ENCODE peak calls at places on chromosomes 1 and 21, in eight cellular contexts. M, P, T, N, Y, R, H and Z are unnamed samples.

GRCh38 chr1:55071477-55071876 is 32.1 kb downstream of the PCSK9 start:
- DNase-seq in M (peak), P (no peak), T (no peak), N (no peak), Y (peak), R (no peak), H (no peak), Z (peak)

GRCh38 chr1:15469836-15470495 is 5.9 kb upstream of the CELA2B start:
- DNase-seq in M (no peak), P (no peak), T (no peak), N (no peak), Y (no peak), R (no peak), H (no peak), Z (no peak)

GRCh38 chr1:108777839-108778238 is 31.4 kb downstream of the STXBP3 start:
- DNase-seq in M (no peak), P (no peak), T (no peak), N (no peak), Y (no peak), R (no peak), H (no peak), Z (no peak)

GRCh38 chr1:42148166-42148565 is 5.0 kb upstream of the GUCA2B start:
- DNase-seq in M (no peak), P (no peak), T (no peak), N (no peak), Y (no peak), R (no peak), H (no peak), Z (no peak)

GRCh38 chr1:46940307-46940706 is 969 bp downstream of the CYP4A11 start:
- DNase-seq in M (no peak), P (no peak), T (no peak), N (no peak), Y (no peak), R (no peak), H (no peak), Z (no peak)

GRCh38 chr1:87410771-87411170 is 82.1 kb downstream of the LMO4 start:
- DNase-seq in M (no peak), P (no peak), T (no peak), N (peak), Y (no peak), R (peak), H (no peak), Z (no peak)

GRCh38 chr1:64540265-64540791 is 70.4 kb downstream of the CACHD1 start:
- DNase-seq in M (peak), P (no peak), T (peak), N (no peak), Y (no peak), R (no peak), H (peak), Z (no peak)

GRCh38 chr1:58149266-58149812 is 397.2 kb downstream of the OMA1 start:
- DNase-seq in M (no peak), P (no peak), T (no peak), N (no peak), Y (no peak), R (no peak), H (no peak), Z (no peak)

GRCh38 chr1:81846630-81847029 is 45.9 kb downstream of the ADGRL2 start:
- DNase-seq in M (no peak), P (no peak), T (no peak), N (no peak), Y (no peak), R (no peak), H (no peak), Z (no peak)

GRCh38 chr21:29436143-29436542 is 137.4 kb downstream of the BACH1 start:
- DNase-seq in M (peak), P (no peak), T (no peak), N (no peak), Y (no peak), R (no peak), H (peak), Z (no peak)

GRCh38 chr1:20873311-20873710 is 86.2 kb upstream of the HP1BP3 start:
- DNase-seq in M (no peak), P (no peak), T (no peak), N (no peak), Y (no peak), R (no peak), H (no peak), Z (no peak)

GRCh38 chr21:31248598-31248997 is 95.5 kb downstream of the TIAM1 start:
- DNase-seq in M (peak), P (no peak), T (no peak), N (no peak), Y (peak), R (peak), H (no peak), Z (no peak)

GRCh38 chr1:5943373-5944068 is 48.7 kb downstream of the NPHP4 start:
- DNase-seq in M (no peak), P (no peak), T (no peak), N (no peak), Y (no peak), R (no peak), H (no peak), Z (no peak)

GRCh38 chr21:32599146-32599925 is 12.8 kb downstream of the CFAP298 start:
- DNase-seq in M (no peak), P (no peak), T (no peak), N (no peak), Y (no peak), R (no peak), H (no peak), Z (no peak)

GRCh38 chr21:45578811-45579381 is 36.7 kb upstream of the SLC19A1 start:
- DNase-seq in M (no peak), P (no peak), T (no peak), N (no peak), Y (no peak), R (no peak), H (no peak), Z (no peak)

GRCh38 chr1:48077860-48078259 is 80.7 kb upstream of the TRABD2B start:
- DNase-seq in M (no peak), P (no peak), T (no peak), N (no peak), Y (no peak), R (no peak), H (no peak), Z (no peak)

DNA sequence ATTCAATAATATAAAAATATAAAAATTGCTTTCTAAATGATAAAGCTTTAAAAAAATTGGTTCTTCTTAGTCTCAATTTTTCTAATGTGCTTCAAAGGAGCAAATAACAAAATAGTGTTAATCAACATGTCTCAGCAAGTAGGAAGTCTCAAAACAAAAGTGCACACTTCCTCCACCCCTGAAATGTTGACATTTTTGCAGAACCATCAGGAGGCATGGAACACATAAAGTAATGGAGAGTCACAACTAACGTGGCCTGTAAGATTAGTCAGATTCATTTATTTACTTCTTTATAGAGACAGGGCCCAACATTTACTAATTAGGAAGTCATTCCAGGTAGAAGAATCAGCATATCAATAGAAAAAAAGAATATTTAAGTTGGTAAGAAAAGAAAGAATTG is 34.9 kb upstream of the FMO2 start:
- DNase-seq in M (no peak), P (no peak), T (no peak), N (no peak), Y (no peak), R (no peak), H (no peak), Z (no peak)
- H3K4me3 ChIP-seq in M (no peak), P (no peak), T (no peak), N (no peak), Y (no peak), R (no peak), H (no peak), Z (no peak)

DNA sequence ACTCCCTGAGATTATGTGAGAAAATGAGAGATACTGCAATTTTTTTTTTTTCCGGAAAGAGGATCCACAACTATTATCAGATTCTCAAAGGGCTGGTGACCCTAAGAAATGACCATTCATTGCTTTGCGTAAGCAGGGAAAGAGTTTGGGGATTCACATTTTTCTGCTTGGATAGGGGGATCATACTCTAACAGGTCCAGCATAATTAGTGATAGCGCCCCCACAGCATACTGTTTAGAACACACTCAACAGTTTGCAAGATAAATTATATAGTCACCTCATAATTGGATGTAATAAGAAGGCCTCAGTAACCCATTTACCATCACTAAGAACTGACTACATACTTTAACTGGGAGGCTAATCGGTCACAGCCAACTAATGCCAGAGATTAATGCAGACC is 1.9 kb downstream of the CCT3 start:
- DNase-seq in M (no peak), P (no peak), T (no peak), N (no peak), Y (peak), R (no peak), H (no peak), Z (no peak)
- TF ChIP-seq CTCF in M (peak), P (no peak), T (no peak), N (no peak), Y (peak), R (no peak), H (no peak), Z (peak)

GRCh38 chr1:244087611-244088010 is 36.5 kb downstream of the ZBTB18 start:
- DNase-seq in M (no peak), P (no peak), T (no peak), N (no peak), Y (no peak), R (no peak), H (no peak), Z (no peak)
- H3K4me3 ChIP-seq in M (no peak), P (no peak), T (no peak), N (no peak), Y (no peak), R (no peak), H (no peak), Z (no peak)

GRCh38 chr1:189432761-189433160 is 1044.9 kb downstream of the BRINP3 start:
- DNase-seq in M (no peak), P (no peak), T (no peak), N (no peak), Y (no peak), R (no peak), H (no peak), Z (no peak)

GRCh38 chr1:189424746-189425331 is 1052.8 kb downstream of the BRINP3 start:
- DNase-seq in M (no peak), P (no peak), T (no peak), N (no peak), Y (peak), R (no peak), H (no peak), Z (no peak)

GRCh38 chr1:189434461-189434860 is 1043.2 kb downstream of the BRINP3 start:
- DNase-seq in M (no peak), P (no peak), T (no peak), N (no peak), Y (peak), R (no peak), H (no peak), Z (no peak)

GRCh38 chr1:189431437-189431836 is 1046.2 kb downstream of the BRINP3 start:
- DNase-seq in M (no peak), P (no peak), T (no peak), N (no peak), Y (peak), R (no peak), H (no peak), Z (no peak)

DNA sequence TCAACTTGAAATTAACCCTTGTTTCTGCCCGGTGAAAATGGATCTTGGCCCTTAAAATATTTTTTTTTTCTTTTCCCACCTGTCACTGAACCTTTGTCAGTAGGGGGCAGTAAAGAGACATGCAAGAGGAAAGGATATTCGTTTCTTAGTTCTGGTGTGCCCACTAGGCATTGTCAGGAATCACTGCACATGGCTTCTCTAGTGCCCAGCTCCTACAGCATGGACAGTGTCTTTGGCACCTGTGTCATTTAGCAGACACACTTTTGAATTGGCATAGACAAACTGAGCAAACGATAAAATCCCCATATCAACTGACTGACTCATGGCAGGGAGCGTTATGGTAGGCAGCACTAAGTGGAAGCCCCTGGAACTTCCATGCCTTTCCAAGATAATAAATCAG is 1048.1 kb downstream of the BRINP3 start:
- DNase-seq in M (peak), P (no peak), T (no peak), N (no peak), Y (peak), R (no peak), H (no peak), Z (no peak)
- TF ChIP-seq CTCF in M (peak), P (no peak), T (no peak), N (no peak), Y (peak), R (peak), H (no peak), Z (peak)

DNA sequence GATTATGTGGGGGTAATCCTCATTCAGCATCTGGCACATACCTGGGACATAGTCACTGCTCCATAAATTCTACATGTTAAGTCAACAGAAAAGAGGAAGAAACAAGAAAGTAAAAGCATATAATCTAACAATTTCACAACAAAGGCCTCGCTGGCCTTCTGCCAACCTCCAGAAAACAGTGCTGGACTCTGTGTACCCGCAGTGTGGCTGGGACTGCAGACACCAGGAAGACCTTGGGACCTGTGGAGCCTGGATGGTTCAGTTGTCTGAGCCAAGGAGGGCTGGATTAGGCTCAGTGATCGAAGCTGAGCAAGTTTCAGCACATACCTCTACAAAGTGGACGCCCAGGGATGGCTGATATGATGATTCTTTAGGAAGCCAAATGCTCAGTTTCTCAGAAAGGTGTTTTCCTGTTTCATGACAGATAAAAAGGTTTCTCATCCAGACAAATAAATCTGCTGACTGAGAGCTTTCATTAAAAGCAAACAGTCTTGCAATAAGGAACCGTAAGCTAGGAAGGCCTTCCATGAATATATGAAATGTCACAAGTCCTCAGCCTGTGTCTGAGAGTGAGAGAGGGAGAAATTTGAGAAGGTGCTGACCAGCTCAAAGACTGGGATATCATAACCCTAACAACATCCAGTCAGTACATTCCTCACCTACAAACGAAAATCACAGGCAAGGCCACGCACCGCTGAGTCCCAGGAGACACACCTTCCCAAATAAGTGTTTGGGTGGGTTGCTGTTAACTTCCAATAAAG is 48.4 kb downstream of the CAPZB start:
- DNase-seq in M (peak), P (peak), T (no peak), N (no peak), Y (peak), R (peak), H (no peak), Z (no peak)
- H3K4me3 ChIP-seq in M (no peak), P (no peak), T (no peak), N (no peak), Y (no peak), R (peak), H (peak), Z (no peak)

GRCh38 chr1:193190096-193190744 is 3.8 kb upstream of the B3GALT2 start:
- DNase-seq in M (peak), P (no peak), T (no peak), N (no peak), Y (no peak), R (no peak), H (no peak), Z (peak)
- TF ChIP-seq CTCF in M (peak), P (peak), T (no peak), N (peak), Y (peak), R (no peak), H (peak), Z (peak)

GRCh38 chr1:180571832-180572636 is 13.3 kb downstream of the OVAAL start:
- DNase-seq in M (peak), P (no peak), T (no peak), N (no peak), Y (peak), R (no peak), H (no peak), Z (no peak)
- H3K4me3 ChIP-seq in M (no peak), P (no peak), T (no peak), N (no peak), Y (no peak), R (no peak), H (no peak), Z (no peak)